ENCODE peak calls at places on chromosomes 2 and 18, in four cellular contexts. A is HL-60, W is K562, C is GM12878. D is an unnamed sample.
A peak's percentile ranks its signal among the peaks of the same experiment; 100 is the strongest.

GRCh38 chr2:37676274-37676673 is 4.8 kb upstream of the CDC42EP3 start:
- DNase-seq in A (no peak), W (no peak), C (no peak), D (no peak)

GRCh38 chr2:86072271-86072858 is 33.3 kb downstream of the POLR1A start:
- DNase-seq in A (peak; percentile 45), W (no peak), C (no peak), D (peak; percentile 37)

GRCh38 chr2:224178085-224178484 is 139.0 kb upstream of the SERPINE2 start:
- DNase-seq in A (no peak), W (no peak), C (no peak), D (no peak)

GRCh38 chr2:179695486-179695885 is 165.9 kb downstream of the ZNF385B start:
- DNase-seq in A (no peak), W (no peak), C (no peak), D (no peak)

GRCh38 chr2:208609166-208609804 is 202.7 kb downstream of the PTH2R start:
- DNase-seq in A (no peak), W (peak; percentile 35), C (no peak), D (no peak)

GRCh38 chr2:235567842-235568241 is 74.0 kb downstream of the AGAP1 start:
- DNase-seq in A (no peak), W (no peak), C (no peak), D (no peak)

GRCh38 chr18:28855524-28855923 is 678.6 kb upstream of the CDH2 start:
- DNase-seq in A (no peak), W (no peak), C (no peak), D (no peak)

GRCh38 chr2:200622106-200622505 is 36.3 kb downstream of the AOX1 start:
- DNase-seq in A (no peak), W (no peak), C (no peak), D (no peak)

GRCh38 chr2:44777542-44777941 is 164.0 kb upstream of the SIX3 start:
- DNase-seq in A (no peak), W (no peak), C (no peak), D (no peak)

GRCh38 chr18:67766930-67767329 is 250.4 kb upstream of the DSEL start:
- DNase-seq in A (no peak), W (no peak), C (peak; percentile 5), D (no peak)

GRCh38 chr2:13218205-13218604 is 501.5 kb downstream of the TRIB2 start:
- DNase-seq in A (no peak), W (no peak), C (no peak), D (no peak)

GRCh38 chr2:6866239-6866745 is 585 bp upstream of the CMPK2 start:
- DNase-seq in A (peak; percentile 59), W (peak; percentile 72), C (peak; percentile 17), D (no peak)

GRCh38 chr2:237864940-237865622 is 5.7 kb downstream of the RAMP1 start:
- DNase-seq in A (no peak), W (no peak), C (no peak), D (no peak)

GRCh38 chr18:75208055-75208835 is 694 bp downstream of the PTGR3 start:
- DNase-seq in A (peak; percentile 74), W (peak; percentile 63), C (no peak), D (no peak)

GRCh38 chr2:46684661-46685060 is 205.3 kb downstream of the TMEM247 start:
- DNase-seq in A (no peak), W (no peak), C (no peak), D (no peak)

GRCh38 chr2:202608142-202608852 is 26.5 kb upstream of the FAM117B start:
- DNase-seq in A (peak; percentile 53), W (no peak), C (peak; percentile 26), D (no peak)

GRCh38 chr2:217185265-217185995 is 325.6 kb upstream of the TNP1 start:
- DNase-seq in A (no peak), W (no peak), C (no peak), D (no peak)
- TF ChIP-seq POLR2AphosphoS5 in A (no peak), W (no peak), C (no peak), D (no peak)

DNA sequence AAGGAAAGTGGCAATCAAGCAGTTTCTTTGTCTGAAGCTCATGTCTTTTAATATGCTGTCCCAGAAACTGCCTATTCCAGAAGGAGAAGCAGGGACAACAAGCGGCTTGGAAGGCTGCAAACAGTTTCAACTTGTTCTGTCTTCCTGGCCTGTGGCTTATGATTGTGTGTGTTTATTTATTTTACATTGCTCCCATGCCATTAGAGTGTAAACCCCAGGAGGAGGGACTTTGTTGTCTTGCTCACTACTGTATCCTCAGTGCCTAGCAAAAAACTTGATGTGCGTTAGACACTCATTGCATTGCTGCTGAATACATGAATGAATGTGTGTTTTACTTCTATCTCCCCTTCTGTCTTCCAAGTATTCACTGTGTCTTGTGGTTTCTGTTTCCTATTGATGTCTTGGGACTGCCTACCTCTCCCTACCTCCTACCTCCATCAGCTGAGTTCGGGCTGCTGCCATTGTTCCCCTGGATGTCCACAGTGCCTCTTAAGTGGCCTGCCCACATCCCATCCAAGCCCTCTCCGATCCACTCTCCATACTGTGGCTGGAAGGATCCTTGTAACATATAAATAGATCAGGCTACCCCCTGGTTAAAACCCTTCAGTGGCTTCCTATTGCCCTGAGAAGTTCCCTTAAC is 261.4 kb downstream of the DYSF start:
- DNase-seq in A (no peak), W (no peak), C (no peak), D (no peak)
- TF ChIP-seq SPI1 in A (no peak), W (no peak), C (no peak), D (no peak)

GRCh38 chr2:222232846-222233245 is 66.0 kb downstream of the PAX3 start:
- DNase-seq in A (no peak), W (no peak), C (no peak), D (no peak)
- TF ChIP-seq POLR2AphosphoS5 in A (no peak), W (no peak), C (no peak), D (no peak)

DNA sequence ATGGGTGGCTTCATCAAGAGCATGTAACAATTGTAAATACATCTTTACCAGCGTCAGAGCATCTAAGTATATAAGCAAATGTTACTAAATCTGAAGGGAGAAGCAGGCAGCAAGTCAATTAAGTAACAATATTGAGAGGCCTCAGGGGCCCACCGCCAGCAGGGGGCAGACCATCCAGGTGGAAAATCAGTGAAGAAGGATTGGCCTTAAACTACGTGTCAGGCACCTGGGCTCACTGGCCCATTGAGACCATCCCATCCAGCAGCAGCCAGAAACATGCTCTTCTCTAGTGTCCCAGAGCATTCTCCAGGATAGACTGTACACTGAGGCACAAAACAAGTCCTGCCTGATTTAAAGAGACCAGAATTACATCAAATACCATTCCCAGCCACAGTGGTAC is 96.2 kb upstream of the SNTG2 start:
- DNase-seq in A (no peak), W (peak; percentile 58), C (no peak), D (peak; percentile 46)
- TF ChIP-seq SPI1 in A (no peak), W (no peak), C (no peak), D (no peak)

GRCh38 chr2:88396209-88396608 is 56.3 kb downstream of the FOXI3 start:
- DNase-seq in A (no peak), W (no peak), C (no peak), D (no peak)

GRCh38 chr2:88398122-88398655 is 54.3 kb downstream of the FOXI3 start:
- DNase-seq in A (no peak), W (no peak), C (no peak), D (no peak)

GRCh38 chr2:88400398-88400797 is 52.1 kb downstream of the FOXI3 start:
- DNase-seq in A (no peak), W (no peak), C (no peak), D (no peak)
- TF ChIP-seq POLR2AphosphoS5 in A (no peak), W (no peak), C (no peak), D (no peak)

GRCh38 chr18:15165048-15165447 is 417.1 kb downstream of the ANKRD30B start:
- DNase-seq in A (no peak), W (peak; percentile 9), C (no peak), D (no peak)
- TF ChIP-seq SPI1 in A (no peak), W (no peak), C (no peak), D (no peak)

GRCh38 chr2:217366996-217367395 is 507.1 kb upstream of the TNP1 start:
- DNase-seq in A (no peak), W (no peak), C (no peak), D (no peak)

GRCh38 chr2:217367464-217367863 is 507.6 kb upstream of the TNP1 start:
- DNase-seq in A (no peak), W (no peak), C (no peak), D (no peak)

GRCh38 chr2:217370391-217370790 is 510.5 kb upstream of the TNP1 start:
- DNase-seq in A (no peak), W (peak; percentile 16), C (no peak), D (no peak)

GRCh38 chr2:217372794-217373193 is 512.9 kb upstream of the TNP1 start:
- DNase-seq in A (no peak), W (no peak), C (no peak), D (no peak)

GRCh38 chr2:217371681-217372297 is 511.9 kb upstream of the TNP1 start:
- DNase-seq in A (no peak), W (no peak), C (no peak), D (no peak)
- TF ChIP-seq POLR2AphosphoS5 in A (no peak), W (no peak), C (no peak), D (no peak)

DNA sequence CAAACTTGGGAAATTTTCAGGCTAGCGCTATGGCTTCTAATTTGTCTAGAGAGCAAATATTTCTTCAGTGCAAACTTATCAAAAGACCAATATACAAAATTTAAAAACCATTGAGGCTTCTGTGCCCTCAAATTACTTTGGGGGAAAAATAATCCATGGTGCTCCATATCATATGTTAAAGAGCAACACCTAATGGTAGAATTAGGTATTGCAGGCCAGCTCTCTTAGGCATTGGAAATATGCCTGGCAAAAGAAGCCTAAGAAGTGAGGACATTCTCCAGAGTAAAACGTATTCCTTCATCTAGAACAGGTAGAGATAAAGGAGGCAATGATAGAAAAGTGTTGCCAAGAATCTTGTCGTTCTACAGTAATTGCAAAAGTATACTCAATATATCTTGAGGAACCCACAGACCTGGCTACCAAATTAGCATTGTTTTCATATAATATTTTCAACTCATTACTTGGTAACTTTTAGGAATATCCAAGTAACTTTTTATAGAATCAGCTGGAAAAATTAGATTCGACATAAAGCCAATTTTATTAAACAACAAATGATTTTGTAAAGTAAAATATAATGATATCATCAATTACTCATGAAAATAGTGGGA is 401.1 kb downstream of the BCL11A start:
- DNase-seq in A (peak; percentile 39), W (peak; percentile 52), C (no peak), D (no peak)
- TF ChIP-seq SPI1 in A (no peak), W (no peak), C (no peak), D (no peak)

DNA sequence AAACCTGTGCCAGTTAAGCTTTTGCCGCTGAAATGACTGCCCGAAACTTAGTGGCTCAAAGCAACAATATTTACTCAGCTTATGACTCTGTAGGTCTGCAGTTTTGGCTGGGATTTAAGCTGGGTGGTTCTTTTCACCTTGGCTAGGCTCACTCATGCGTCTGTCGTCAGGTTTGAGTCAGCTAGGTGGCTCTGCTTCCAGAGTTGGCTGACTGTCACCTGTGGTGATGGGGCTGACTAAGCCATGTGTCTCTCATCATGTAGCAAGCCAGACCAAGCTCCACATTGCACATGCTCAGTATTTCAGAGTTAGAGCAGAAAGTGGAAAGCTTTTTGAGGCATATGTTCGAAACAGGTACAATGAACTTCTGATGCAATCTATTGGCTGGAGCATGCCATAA is 354.8 kb downstream of the MEIS1 start:
- DNase-seq in A (no peak), W (no peak), C (no peak), D (no peak)
- TF ChIP-seq POLR2AphosphoS5 in A (no peak), W (no peak), C (no peak), D (no peak)

GRCh38 chr18:61397222-61397621 is 64.0 kb downstream of the CDH20 start:
- DNase-seq in A (no peak), W (no peak), C (no peak), D (no peak)
- TF ChIP-seq SPI1 in A (no peak), W (no peak), C (no peak), D (no peak)